ENCODE peak calls at places on chromosomes 11 and 22, in ten cellular contexts. I is activated B cell treated with CpG ODN at 0.5 μM for 24 hours; A is kidney; N is PC-3; J is Caco-2; Q is NCI-H1105 treated with DMSO at 0.1 percent for 48 hours; D is activated CD4-positive, alpha-beta T cell treated with anti-CD3 and anti-CD28 coated beads, Interleukin-2, amount 50 U/mL, for 24 hours; Z is EH; R is GM23248; L is left ventricle myocardium superior. M is an unnamed sample.

GRCh38 chr11:1516273-1517067 is 29.9 kb upstream of the MOB2 start:
- DNase-seq in A (peak; percentile 47), N (peak; percentile 13), D (no peak), J (no peak), I (no peak), Z (peak; percentile 94), R (peak; percentile 40), Q (no peak), L (peak; percentile 22), M (peak; percentile 95)

GRCh38 chr22:41367680-41368542 is 13.8 kb upstream of the TEF start:
- DNase-seq in L (peak; percentile 69), J (peak; percentile 27), D (no peak), N (no peak), I (no peak), R (peak; percentile 77), A (peak; percentile 78), Z (peak; percentile 78), Q (no peak), M (no peak)

GRCh38 chr11:120432056-120433018 is 79.2 kb upstream of the GRIK4 start:
- DNase-seq in Z (peak; percentile 99), A (no peak), I (no peak), Q (no peak), R (peak; percentile 97), J (no peak), L (no peak), N (peak; percentile 100), D (no peak), M (peak; percentile 99)

GRCh38 chr11:128898580-128899344 is 7.6 kb downstream of the KCNJ5 start:
- DNase-seq in R (peak; percentile 57), Q (no peak), L (peak; percentile 66), J (no peak), Z (peak; percentile 38), A (peak; percentile 34), D (no peak), I (no peak), N (peak; percentile 36), M (no peak)

GRCh38 chr11:101775033-101775432 is 139.8 kb upstream of the CEP126 start:
- DNase-seq in N (peak; percentile 69), J (peak; percentile 14), L (no peak), Z (no peak), D (no peak), Q (no peak), I (no peak), A (no peak), R (no peak), M (no peak)

GRCh38 chr22:28075260-28075981 is 156.4 kb upstream of the PITPNB start:
- DNase-seq in N (peak; percentile 41), R (peak; percentile 90), A (no peak), L (peak; percentile 30), Q (no peak), J (no peak), D (no peak), I (no peak), Z (peak; percentile 95), M (peak; percentile 88)

GRCh38 chr11:96524475-96524874 is 134.7 kb downstream of the JRKL start:
- DNase-seq in Z (no peak), D (no peak), Q (no peak), A (no peak), I (no peak), J (no peak), L (no peak), R (peak; percentile 1), N (no peak), M (peak; percentile 3)

GRCh38 chr11:112195906-112196305 is 20.6 kb downstream of the BCO2 start:
- DNase-seq in J (peak; percentile 46), L (no peak), I (no peak), D (no peak), A (no peak), Z (peak; percentile 59), N (peak; percentile 22), Q (no peak), R (peak; percentile 55), M (no peak)

GRCh38 chr11:45993438-45994064 is 71.1 kb downstream of the LARGE2 start:
- DNase-seq in D (no peak), I (no peak), L (peak; percentile 69), Z (no peak), R (peak; percentile 53), A (no peak), J (no peak), N (no peak), Q (no peak), M (no peak)

GRCh38 chr22:37244114-37244921 is at the start of gene RAC2:
- DNase-seq in Q (no peak), D (peak; percentile 73), L (peak; percentile 81), R (peak; percentile 73), Z (peak; percentile 63), A (peak; percentile 92), J (no peak), N (peak; percentile 73), I (peak; percentile 77), M (no peak)

GRCh38 chr11:12285811-12286222 is 91.6 kb upstream of the PARVA start:
- DNase-seq in L (no peak), J (no peak), Z (peak; percentile 51), A (no peak), R (no peak), I (no peak), N (no peak), D (no peak), Q (no peak), M (peak; percentile 36)

GRCh38 chr11:122697636-122698167 is 42.2 kb downstream of the UBASH3B start:
- DNase-seq in Q (no peak), Z (peak; percentile 57), D (no peak), N (peak; percentile 79), R (peak; percentile 62), J (no peak), A (no peak), I (no peak), L (no peak), M (peak; percentile 58)

GRCh38 chr22:42699281-42699681 is 21.4 kb downstream of the A4GALT start:
- DNase-seq in D (no peak), N (no peak), R (peak; percentile 51), A (peak; percentile 77), L (peak; percentile 71), Q (no peak), I (no peak), J (no peak), Z (no peak), M (no peak)

GRCh38 chr22:28742562-28742962 is 723 bp downstream of the HSCB start:
- DNase-seq in A (no peak), D (no peak), R (no peak), L (no peak), Z (no peak), N (no peak), Q (no peak), I (no peak), J (peak; percentile 87), M (no peak)

GRCh38 chr11:67032830-67033555 is 10.1 kb downstream of the SYT12 start:
- DNase-seq in Q (no peak), Z (peak; percentile 95), A (peak; percentile 88), I (no peak), R (peak; percentile 95), D (no peak), J (no peak), N (peak; percentile 79), L (no peak), M (peak; percentile 93)

GRCh38 chr11:116928102-116928777 is 90.8 kb upstream of the APOA1 start:
- DNase-seq in D (no peak), Q (no peak), R (no peak), J (no peak), A (no peak), Z (no peak), I (no peak), N (no peak), L (no peak), M (no peak)

GRCh38 chr22:35736166-35736565 is 18.5 kb downstream of the APOL5 start:
- DNase-seq in A (no peak), Z (no peak), D (no peak), I (no peak), L (no peak), Q (no peak), J (no peak), R (no peak), N (no peak), M (no peak)

GRCh38 chr11:19426719-19427066 is 185.9 kb upstream of the E2F8 start:
- DNase-seq in Z (peak; percentile 24), I (no peak), J (no peak), Q (no peak), R (no peak), L (no peak), A (no peak), D (no peak), N (no peak), M (no peak)

GRCh38 chr11:119160151-119160550 is 8.4 kb upstream of the NLRX1 start:
- DNase-seq in N (no peak), J (no peak), Z (no peak), Q (no peak), A (no peak), I (no peak), D (no peak), R (no peak), L (no peak), M (no peak)

GRCh38 chr11:68890490-68891231 is 13.0 kb downstream of the MRPL21 start:
- DNase-seq in L (peak; percentile 91), R (peak; percentile 81), D (no peak), Q (no peak), N (no peak), A (peak; percentile 93), J (no peak), Z (peak; percentile 99), I (no peak), M (no peak)

GRCh38 chr11:62908468-62909072 is 12.6 kb downstream of the CHRM1 start:
- DNase-seq in I (no peak), R (no peak), Z (no peak), A (no peak), J (no peak), L (no peak), D (no peak), Q (no peak), N (no peak), M (no peak)

GRCh38 chr11:126718319-126718718 is 282.3 kb downstream of the KIRREL3 start:
- DNase-seq in Q (no peak), N (no peak), Z (peak; percentile 52), D (no peak), I (no peak), L (no peak), A (no peak), J (no peak), R (peak; percentile 65), M (peak; percentile 62)

GRCh38 chr11:1290052-1291040 is 19.1 kb downstream of the TOLLIP start:
- DNase-seq in D (no peak), A (peak; percentile 43), L (peak; percentile 15), I (no peak), J (no peak), Q (no peak), N (no peak), R (no peak), Z (no peak), M (no peak)

GRCh38 chr11:2363130-2363529 is 14.0 kb upstream of the CD81 start:
- DNase-seq in L (no peak), R (no peak), I (no peak), J (no peak), D (no peak), Q (no peak), Z (no peak), N (no peak), A (no peak), M (no peak)

GRCh38 chr11:113245216-113245615 is 69.2 kb upstream of the TTC12 start:
- DNase-seq in Z (no peak), Q (no peak), I (no peak), L (no peak), A (no peak), D (no peak), N (no peak), R (no peak), J (no peak), M (no peak)

GRCh38 chr11:27600656-27601055 is 94.1 kb upstream of the LIN7C start:
- DNase-seq in N (no peak), I (no peak), J (no peak), L (no peak), Z (no peak), A (no peak), Q (no peak), D (no peak), R (no peak), M (no peak)